ENCODE peak calls at places on chromosomes 13 and 19, in five cellular contexts. C is ascending aorta, S is GM23338, I is esophagus squamous epithelium, Q is lower lobe of right lung. A is an unnamed sample.
A peak's percentile ranks its signal among the peaks of the same experiment; 100 is the strongest.

GRCh38 chr19:12766051-12766521 is 9.3 kb downstream of the HOOK2 start:
- DNase-seq in C (no peak), S (peak; percentile 88), I (no peak), Q (peak; percentile 93), A (no peak)

GRCh38 chr19:57803594-57804325 is 11.0 kb downstream of the ZNF552 start:
- DNase-seq in C (no peak), S (peak; percentile 92), I (no peak), Q (no peak), A (no peak)

GRCh38 chr19:27794444-27795042 is 1418.4 kb downstream of the UQCRFS1 start:
- DNase-seq in C (no peak), S (peak; percentile 69), I (no peak), Q (no peak), A (no peak)

GRCh38 chr13:50080158-50080855 is 65.1 kb downstream of the KCNRG start:
- DNase-seq in C (no peak), S (peak; percentile 31), I (no peak), Q (no peak), A (no peak)

GRCh38 chr13:27269114-27269665 is 1.4 kb upstream of the RASL11A start:
- DNase-seq in C (no peak), S (no peak), I (no peak), Q (no peak), A (no peak)

GRCh38 chr13:21615427-21615826 is 11.5 kb upstream of the MICU2 start:
- DNase-seq in C (no peak), S (no peak), I (no peak), Q (no peak), A (no peak)

GRCh38 chr13:105863300-105863699 is 672.2 kb downstream of the EFNB2 start:
- DNase-seq in C (no peak), S (no peak), I (no peak), Q (no peak), A (no peak)

GRCh38 chr19:13978306-13978705 is 26.0 kb downstream of the DCAF15 start:
- DNase-seq in C (peak; percentile 60), S (peak; percentile 99), I (no peak), Q (peak; percentile 86), A (peak; percentile 62)

GRCh38 chr13:91162180-91162579 is 185.3 kb upstream of the MIR17HG start:
- DNase-seq in C (no peak), S (peak; percentile 59), I (no peak), Q (no peak), A (no peak)

GRCh38 chr13:102197193-102197592 is 204.7 kb downstream of the FGF14 start:
- DNase-seq in C (no peak), S (peak; percentile 72), I (no peak), Q (no peak), A (no peak)
- TF ChIP-seq CTCF in C (peak; percentile 19), S (peak; percentile 62), I (no peak), Q (peak; percentile 18), A (no peak)

DNA sequence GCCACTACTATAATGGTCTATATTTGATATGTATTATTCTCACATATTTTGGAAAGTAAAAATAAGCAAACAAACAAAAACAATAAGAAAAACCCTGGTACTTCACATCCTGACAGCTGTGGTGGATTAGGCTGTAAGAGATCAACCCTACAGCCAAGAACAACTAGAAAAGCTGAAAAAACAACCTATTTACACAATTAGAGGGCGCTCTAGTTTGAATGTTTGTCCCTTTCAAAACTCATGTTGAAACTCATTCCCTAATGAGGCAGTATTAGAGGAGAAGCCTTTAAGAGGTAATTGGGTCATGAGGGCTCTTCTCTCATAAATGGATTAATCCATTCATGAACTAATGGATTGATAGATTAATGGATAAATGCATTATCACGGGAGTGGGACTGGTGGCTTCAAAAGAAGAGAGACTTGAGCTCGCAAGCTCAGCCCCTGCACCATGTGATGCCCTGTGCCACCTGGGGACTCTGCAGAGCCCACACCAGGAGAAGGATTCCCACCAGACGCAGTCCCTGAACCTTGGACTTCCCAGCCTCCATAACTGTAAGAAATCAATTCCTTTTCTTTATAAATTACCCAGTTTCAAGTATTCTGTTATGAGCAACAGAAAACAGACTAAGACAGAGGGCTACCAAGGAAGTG is 733.9 kb upstream of the ARGLU1 start:
- DNase-seq in C (no peak), S (peak; percentile 67), I (no peak), Q (no peak), A (no peak)
- TF ChIP-seq CTCF in C (no peak), S (peak; percentile 62), I (no peak), Q (no peak), A (no peak)

DNA sequence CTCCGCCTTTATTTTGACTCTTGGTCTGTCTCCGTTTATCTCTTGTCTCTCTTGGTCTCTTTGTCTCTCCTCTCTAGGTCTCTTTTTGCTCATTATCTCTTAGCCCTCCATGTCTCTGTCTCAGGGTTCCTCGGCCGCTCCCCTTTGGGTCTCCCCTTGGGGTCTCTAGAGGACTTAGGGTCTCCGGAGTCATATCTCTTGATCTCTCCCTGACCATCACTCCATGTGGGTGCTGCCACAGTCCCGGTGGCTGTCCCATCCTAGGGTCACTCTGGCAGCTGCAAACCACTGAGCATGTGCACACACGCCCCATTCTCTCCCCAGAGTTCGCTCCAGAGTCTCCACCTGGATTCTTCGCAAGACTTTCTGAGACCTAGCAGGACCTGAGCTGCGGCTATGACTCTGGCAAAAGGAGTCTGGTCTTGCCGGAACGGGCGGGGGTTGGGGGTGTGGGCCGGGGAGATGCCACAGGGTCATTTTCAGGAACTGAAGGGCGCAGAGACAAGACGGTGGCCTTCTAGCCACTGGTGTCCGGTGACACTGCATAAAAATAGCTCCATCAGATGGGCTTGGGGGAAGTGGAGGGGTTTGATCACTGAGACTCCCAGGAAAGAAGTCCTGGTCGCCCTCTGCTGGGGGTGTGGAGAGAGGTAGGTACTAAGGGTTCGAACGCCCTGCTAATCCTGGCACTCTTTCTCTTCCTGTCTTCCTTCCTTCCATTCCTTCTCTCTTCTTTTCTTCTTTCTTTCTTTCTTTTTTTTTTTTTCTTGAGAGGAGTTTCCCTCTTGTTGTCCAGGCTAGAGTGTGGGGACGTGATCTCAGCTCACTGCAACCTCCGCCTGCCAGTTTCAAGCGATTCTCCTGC is 1.2 kb upstream of the KCNA7 start:
- DNase-seq in C (no peak), S (peak; percentile 67), I (no peak), Q (no peak), A (no peak)
- TF ChIP-seq CTCF in C (no peak), S (peak; percentile 37), I (no peak), Q (no peak), A (no peak)

GRCh38 chr19:8324186-8325050 is 3.1 kb downstream of the RPS28 start:
- DNase-seq in C (no peak), S (peak; percentile 45), I (no peak), Q (no peak), A (no peak)
- TF ChIP-seq CTCF in C (no peak), S (peak; percentile 29), I (no peak), Q (no peak), A (no peak)

DNA sequence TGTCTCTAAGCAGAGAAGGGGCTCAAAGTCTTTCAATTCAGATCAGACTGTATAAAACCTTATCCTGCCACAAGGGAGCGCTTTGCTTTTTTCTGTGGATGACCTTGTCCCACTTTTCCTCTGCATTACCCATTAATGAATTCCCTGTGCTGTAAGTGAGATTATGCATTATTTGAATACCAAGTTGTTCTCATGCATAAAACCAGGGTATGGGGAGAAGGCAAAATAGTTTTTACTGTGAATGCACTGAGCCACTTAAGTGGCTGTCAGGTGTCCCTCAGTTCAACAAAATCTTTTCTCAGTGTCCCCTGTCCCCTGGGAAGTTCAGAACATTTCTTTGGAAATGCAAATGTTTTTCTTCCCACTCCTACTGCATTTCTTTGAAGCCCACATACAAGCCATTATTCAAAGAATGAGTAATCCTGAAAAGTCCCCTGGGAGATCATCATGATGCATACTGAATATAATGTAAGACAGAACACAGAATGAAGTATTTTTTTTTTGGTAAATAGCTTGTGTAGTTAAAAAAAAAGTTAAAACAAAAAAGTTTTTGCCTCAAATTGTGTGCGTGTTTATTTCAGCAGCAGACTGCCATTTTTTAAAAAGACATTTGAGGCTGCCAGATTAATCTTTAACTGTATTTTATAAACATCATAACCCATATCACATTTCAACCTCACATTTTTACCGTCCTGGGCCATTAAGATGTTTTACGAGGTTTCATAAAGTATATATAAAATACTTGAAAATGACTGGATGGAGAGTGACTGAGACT is 506.7 kb upstream of the PCDH9 start:
- DNase-seq in C (no peak), S (peak; percentile 77), I (no peak), Q (no peak), A (no peak)
- TF ChIP-seq CTCF in C (no peak), S (peak; percentile 83), I (no peak), Q (no peak), A (no peak)

DNA sequence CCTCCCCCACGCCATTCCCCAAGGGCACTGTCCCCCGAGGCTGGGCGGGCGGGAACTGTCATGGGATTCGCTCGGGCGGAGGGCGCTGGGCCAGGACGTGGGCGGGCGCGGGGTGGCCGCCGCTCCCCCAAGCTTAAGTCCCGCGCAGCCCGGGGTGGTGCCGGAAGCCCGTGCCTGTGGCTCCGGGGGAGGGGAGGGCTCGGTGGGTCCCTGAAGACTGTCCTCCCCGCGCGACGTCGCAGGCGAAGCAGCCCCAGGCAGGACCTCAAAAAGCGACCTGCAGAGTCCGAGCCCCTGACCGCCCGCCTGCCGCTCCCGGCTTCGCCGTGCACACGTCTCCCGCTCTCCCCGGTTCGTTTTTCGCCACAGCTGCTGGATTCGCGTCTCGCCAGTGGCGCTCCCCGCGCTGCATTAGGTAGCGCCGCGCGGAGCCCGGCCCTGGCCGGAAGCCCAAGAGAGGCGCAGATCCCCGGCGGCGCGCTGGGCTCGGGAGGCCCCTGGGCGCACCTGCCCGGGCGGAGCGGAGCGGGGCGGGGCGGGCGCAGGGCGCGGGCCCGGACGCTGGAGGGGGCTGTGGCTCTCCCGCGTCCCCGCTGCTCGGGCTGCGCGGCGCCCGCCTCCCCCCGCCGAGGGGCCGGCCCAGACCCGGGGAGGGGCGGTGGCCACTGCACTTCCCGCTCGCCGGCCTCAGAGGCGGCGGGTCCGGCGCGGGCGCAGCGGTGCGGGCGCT is at the start of gene FARP1:
- DNase-seq in C (no peak), S (peak; percentile 89), I (no peak), Q (peak; percentile 83), A (no peak)
- TF ChIP-seq CTCF in C (no peak), S (no peak), I (no peak), Q (peak; percentile 24), A (no peak)